ENCODE peak calls at places on chromosome 14, in five cellular contexts. S is NCI-H226, L is HTR-8/SVneo, P is activated gamma-delta T cell treated with Interleukin-2 at 50 U/mL for 16 hours, K is ascending aorta. T is an unnamed sample.

GRCh38 chr14:61547186-61548121 is 147.9 kb upstream of the HIF1A start:
- DNase-seq in P (no peak), S (peak; percentile 70), L (peak; percentile 99), K (peak; percentile 79), T (peak; percentile 94)

GRCh38 chr14:99245541-99246511 is 26.2 kb downstream of the BCL11B start:
- DNase-seq in K (no peak), S (no peak), P (no peak), L (no peak), T (no peak)

GRCh38 chr14:22602853-22603252 is 4.8 kb downstream of the ABHD4 start:
- DNase-seq in S (peak; percentile 19), K (no peak), P (no peak), L (no peak), T (peak; percentile 25)

GRCh38 chr14:95174184-95174804 is 17.0 kb upstream of the DICER1 start:
- DNase-seq in P (no peak), S (no peak), K (no peak), L (no peak), T (no peak)

GRCh38 chr14:75310295-75311059 is 31.8 kb downstream of the FOS start:
- DNase-seq in L (no peak), K (peak; percentile 94), S (no peak), P (no peak), T (peak; percentile 53)

GRCh38 chr14:104942586-104942985 is 17.9 kb downstream of the PLD4 start:
- DNase-seq in K (no peak), S (no peak), L (no peak), P (no peak), T (no peak)

GRCh38 chr14:105938055-105938863 is 411.9 kb downstream of the TMEM121 start:
- DNase-seq in S (no peak), P (no peak), L (no peak), K (no peak), T (no peak)

GRCh38 chr14:20684662-20685456 is 499 bp downstream of the RNASE4 start:
- DNase-seq in P (no peak), K (peak; percentile 76), L (no peak), S (peak; percentile 17), T (peak; percentile 52)

GRCh38 chr14:99280852-99281251 is 8.9 kb upstream of the BCL11B start:
- DNase-seq in K (no peak), L (no peak), S (no peak), P (no peak), T (no peak)

GRCh38 chr14:103086771-103087342 is 2.8 kb downstream of the LBHD2 start:
- DNase-seq in P (no peak), L (no peak), S (no peak), K (no peak), T (no peak)

GRCh38 chr14:52154992-52155655 is 86.3 kb upstream of the NID2 start:
- DNase-seq in S (no peak), L (no peak), K (no peak), P (no peak), T (no peak)

GRCh38 chr14:86935241-86935640 is 1057.7 kb downstream of the GALC start:
- DNase-seq in K (no peak), L (no peak), S (no peak), P (no peak), T (no peak)

GRCh38 chr14:77024171-77024627 is 4.3 kb downstream of the IRF2BPL start:
- DNase-seq in L (no peak), P (peak; percentile 43), K (no peak), S (no peak), T (peak; percentile 99)

GRCh38 chr14:93533437-93533836 is 102.7 kb downstream of the UNC79 start:
- DNase-seq in P (no peak), S (no peak), L (no peak), K (no peak), T (no peak)

GRCh38 chr14:76113691-76114090 is 38.0 kb upstream of the GPATCH2L start:
- DNase-seq in K (no peak), S (no peak), P (no peak), L (no peak), T (no peak)

GRCh38 chr14:101127239-101127638 is 223.7 kb upstream of the RTL1 start:
- DNase-seq in L (no peak), K (no peak), S (no peak), P (no peak), T (no peak)